ENCODE peak calls at places on chromosome 16, in ten cellular contexts. C, V, S, R, Z, W, P, Q, B and A are unnamed samples.

GRCh38 chr16:24430937-24431760 is 108.2 kb upstream of the RBBP6 start:
- DNase-seq in C (no peak), Z (peak), W (no peak), Q (no peak), R (no peak), P (peak), S (no peak), V (no peak), B (peak), A (no peak)

GRCh38 chr16:83338941-83339340 is 468.8 kb upstream of the HSBP1 start:
- DNase-seq in Z (no peak), P (no peak), V (no peak), Q (no peak), W (no peak), B (no peak), S (no peak), C (no peak), R (peak), A (no peak)

GRCh38 chr16:87003414-87003755 is 313.8 kb downstream of the C16orf95 start:
- DNase-seq in B (no peak), P (no peak), W (no peak), V (no peak), R (peak), Q (no peak), S (no peak), C (no peak), Z (no peak), A (no peak)

GRCh38 chr16:2244301-2244700 is 7.1 kb downstream of the ECI1 start:
- DNase-seq in R (no peak), C (no peak), W (no peak), Z (no peak), P (no peak), Q (no peak), B (no peak), V (peak), S (peak), A (no peak)

GRCh38 chr16:52404546-52404945 is 142.4 kb downstream of the TOX3 start:
- DNase-seq in Z (peak), S (no peak), Q (no peak), C (no peak), W (no peak), B (no peak), R (no peak), P (no peak), V (no peak), A (no peak)

GRCh38 chr16:19505600-19506303 is 16.1 kb downstream of the GDE1 start:
- DNase-seq in B (no peak), W (no peak), Z (no peak), C (no peak), P (no peak), Q (no peak), S (no peak), V (no peak), R (peak), A (no peak)

GRCh38 chr16:84833142-84833495 is 13.3 kb downstream of the CRISPLD2 start:
- DNase-seq in Z (no peak), C (no peak), P (no peak), R (no peak), V (no peak), Q (no peak), B (no peak), W (no peak), S (no peak), A (no peak)

GRCh38 chr16:67114793-67115192 is 5.1 kb downstream of the PHAF1 start:
- DNase-seq in W (no peak), S (no peak), B (no peak), C (no peak), Z (no peak), P (no peak), Q (no peak), R (peak), V (no peak), A (no peak)

GRCh38 chr16:74100405-74101316 is 196.0 kb upstream of the PSMD7 start:
- DNase-seq in Q (no peak), C (no peak), S (no peak), W (no peak), B (no peak), R (no peak), Z (no peak), V (peak), P (no peak), A (no peak)

GRCh38 chr16:56847173-56847948 is 17.6 kb upstream of the SLC12A3 start:
- DNase-seq in W (no peak), R (no peak), B (no peak), C (peak), P (no peak), Q (no peak), S (no peak), Z (no peak), V (no peak), A (no peak)

DNA sequence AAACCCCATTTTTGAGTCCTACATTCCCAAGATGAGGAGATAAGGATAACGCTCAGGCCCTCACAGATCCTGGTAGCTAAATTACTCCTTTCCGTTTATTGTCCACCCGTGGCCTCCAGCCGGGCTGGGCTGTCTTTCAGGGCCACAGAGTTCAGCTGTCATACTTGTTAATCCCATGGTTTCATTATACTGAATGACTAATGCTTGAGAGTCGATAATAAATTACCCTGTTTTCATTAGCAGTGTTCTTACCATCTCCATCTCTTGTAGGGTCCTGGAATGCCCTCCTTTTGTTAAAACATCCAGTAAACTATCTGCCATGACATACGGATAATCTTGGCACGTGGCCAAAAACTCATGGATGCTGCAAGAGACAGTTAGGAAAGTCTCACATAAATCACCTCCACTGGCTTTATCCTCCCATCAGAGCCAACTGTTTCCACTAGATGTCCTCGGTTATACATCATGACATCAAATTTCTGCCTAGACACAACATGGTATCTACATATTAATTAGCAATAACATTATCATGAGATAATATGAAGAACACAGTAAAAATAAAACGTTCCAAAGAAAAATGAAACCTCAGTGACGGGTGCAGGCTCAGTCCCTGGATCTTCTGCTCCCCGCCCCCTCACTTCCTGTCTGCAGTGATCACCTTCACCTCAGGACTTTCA is 45.3 kb downstream of the BRD7 start:
- DNase-seq in P (no peak), Q (no peak), Z (peak), V (no peak), R (peak), C (no peak), S (no peak), B (peak), W (no peak), A (no peak)
- TF ChIP-seq CTCF in P (no peak), Q (peak), Z (peak), V (peak), R (peak), C (no peak), S (no peak), B (peak), W (no peak), A (no peak)

DNA sequence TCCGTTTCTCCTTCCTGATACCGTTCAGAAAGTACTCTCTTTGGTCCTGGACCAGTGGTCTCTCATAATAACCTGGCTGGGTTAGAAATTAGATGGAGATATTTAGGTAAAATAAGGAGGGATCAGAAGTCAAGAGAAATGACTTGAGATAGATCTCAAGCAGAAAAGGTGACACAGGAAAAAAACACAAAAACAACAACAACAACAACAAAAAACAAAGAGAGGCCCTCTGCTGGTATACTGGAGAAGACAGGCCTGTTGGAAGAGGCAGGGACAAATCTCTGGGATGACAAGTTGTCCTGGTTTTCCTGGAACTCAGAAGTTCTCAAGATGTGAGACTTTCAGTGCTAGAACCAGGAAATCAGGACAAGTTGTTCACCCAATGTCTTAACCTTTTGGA is 430.5 kb downstream of the SHISA9 start:
- DNase-seq in Q (no peak), P (no peak), S (no peak), V (no peak), C (no peak), R (no peak), W (no peak), B (no peak), Z (no peak), A (no peak)
- TF ChIP-seq CTCF in Q (no peak), P (no peak), S (no peak), V (peak), C (no peak), R (no peak), W (no peak), B (no peak), Z (peak), A (no peak)

DNA sequence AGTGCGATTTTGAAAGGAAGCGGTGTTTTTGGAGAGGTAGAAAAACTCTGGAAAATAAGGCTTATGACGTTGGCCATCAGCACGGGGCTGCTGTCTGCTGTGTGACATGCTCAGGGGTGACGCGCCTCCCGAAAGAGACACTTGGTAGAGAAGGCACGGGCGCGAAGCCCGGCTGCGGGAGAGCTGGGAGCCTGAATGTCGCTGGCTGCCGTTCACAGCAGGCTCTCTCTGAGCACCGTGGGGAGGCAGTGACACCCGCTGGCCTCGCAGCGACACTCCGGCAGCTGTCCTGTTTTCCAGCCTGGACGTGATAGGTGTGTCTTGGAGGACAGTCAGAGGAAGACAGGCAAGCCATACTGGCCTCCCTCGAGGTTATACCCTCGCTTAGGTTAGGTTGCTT is 759.1 kb upstream of the RBFOX1 start:
- DNase-seq in Q (no peak), C (no peak), R (no peak), B (no peak), W (peak), Z (peak), S (peak), V (peak), P (peak), A (no peak)
- TF ChIP-seq CTCF in Q (no peak), C (no peak), R (no peak), B (no peak), W (peak), Z (peak), S (no peak), V (peak), P (peak), A (no peak)

GRCh38 chr16:70681382-70682238 is 4.2 kb downstream of the MTSS2 start:
- DNase-seq in P (peak), V (no peak), Z (no peak), R (no peak), S (peak), C (no peak), W (no peak), Q (no peak), B (no peak), A (no peak)

GRCh38 chr16:70680495-70681381 is 5.1 kb downstream of the MTSS2 start:
- DNase-seq in W (no peak), C (no peak), P (no peak), B (no peak), V (no peak), Q (no peak), S (peak), R (no peak), Z (no peak), A (no peak)

GRCh38 chr16:70678121-70678897 is 7.5 kb downstream of the MTSS2 start:
- DNase-seq in V (no peak), B (no peak), R (no peak), S (peak), Z (no peak), Q (no peak), C (no peak), P (no peak), W (no peak), A (no peak)

GRCh38 chr16:70678898-70679652 is 6.8 kb downstream of the MTSS2 start:
- DNase-seq in P (no peak), Z (no peak), C (peak), S (peak), V (no peak), B (no peak), W (no peak), R (no peak), Q (no peak), A (no peak)

GRCh38 chr16:70679653-70680494 is 6.0 kb downstream of the MTSS2 start:
- DNase-seq in Q (no peak), P (no peak), C (peak), R (no peak), W (peak), Z (no peak), V (peak), S (peak), B (no peak), A (peak)
- TF ChIP-seq CTCF in Q (no peak), P (peak), C (no peak), R (peak), W (no peak), Z (peak), V (peak), S (peak), B (peak), A (no peak)